ENCODE peak calls at places on chromosomes 6 and 20, in six cellular contexts. T is endothelial cell; X is fibroblast of lung; N is activated CD4-positive, CD25-positive, alpha-beta regulatory T cell; Q is RCC 7860; Y is HT-29. P is an unnamed sample.

GRCh38 chr6:75349262-75349984 is 64.8 kb upstream of the TMEM30A start:
- DNase-seq in T (peak; percentile 44), X (peak; percentile 22), N (no peak), Q (no peak), Y (peak; percentile 3), P (peak; percentile 52)

GRCh38 chr6:33857301-33858052 is 53.7 kb upstream of the MLN start:
- DNase-seq in T (no peak), X (no peak), N (no peak), Q (peak; percentile 7), Y (no peak), P (no peak)

GRCh38 chr20:1702288-1702687 is 44.7 kb upstream of the SIRPG start:
- DNase-seq in T (no peak), X (no peak), N (no peak), Q (no peak), Y (no peak), P (no peak)

GRCh38 chr6:135521431-135521830 is 23.9 kb upstream of the AHI1 start:
- DNase-seq in T (no peak), X (no peak), N (no peak), Q (no peak), Y (no peak), P (no peak)

GRCh38 chr6:54717849-54718455 is 128.6 kb upstream of the FAM83B start:
- DNase-seq in T (peak; percentile 71), X (peak; percentile 50), N (no peak), Q (peak; percentile 31), Y (peak; percentile 97), P (peak; percentile 12)

GRCh38 chr20:33693741-33694645 is 7.8 kb upstream of the E2F1 start:
- DNase-seq in T (no peak), X (no peak), N (no peak), Q (no peak), Y (no peak), P (no peak)

GRCh38 chr6:15017803-15018202 is 228.1 kb upstream of the JARID2 start:
- DNase-seq in T (no peak), X (no peak), N (no peak), Q (no peak), Y (no peak), P (no peak)

GRCh38 chr6:111810321-111811235 is 62.7 kb downstream of the FYN start:
- DNase-seq in T (no peak), X (no peak), N (no peak), Q (no peak), Y (no peak), P (no peak)

GRCh38 chr6:81785340-81785739 is 32.9 kb upstream of the TENT5A start:
- DNase-seq in T (no peak), X (no peak), N (no peak), Q (no peak), Y (peak; percentile 47), P (no peak)

GRCh38 chr6:119076173-119076965 is 2.1 kb downstream of the FAM184A start:
- DNase-seq in T (no peak), X (no peak), N (no peak), Q (no peak), Y (no peak), P (no peak)

GRCh38 chr6:56691201-56691595 is 48.5 kb upstream of the DST start:
- DNase-seq in T (no peak), X (no peak), N (no peak), Q (no peak), Y (peak; percentile 41), P (no peak)

GRCh38 chr20:23362392-23363256 is 642 bp downstream of the GZF1 start:
- DNase-seq in T (peak; percentile 48), X (no peak), N (no peak), Q (peak; percentile 4), Y (peak; percentile 59), P (peak; percentile 40)

GRCh38 chr20:17610566-17611289 is 40.9 kb downstream of the DSTN start:
- DNase-seq in T (no peak), X (no peak), N (peak; percentile 44), Q (no peak), Y (no peak), P (no peak)

GRCh38 chr6:50610562-50610961 is 102.8 kb upstream of the TFAP2D start:
- DNase-seq in T (no peak), X (peak; percentile 9), N (no peak), Q (no peak), Y (peak; percentile 15), P (no peak)

GRCh38 chr6:12009904-12010634 is 2.0 kb upstream of the HIVEP1 start:
- DNase-seq in T (no peak), X (peak; percentile 54), N (no peak), Q (no peak), Y (peak; percentile 27), P (peak; percentile 13)

GRCh38 chr20:51034461-51034860 is 11.6 kb upstream of the KCNG1 start:
- DNase-seq in T (no peak), X (peak; percentile 21), N (no peak), Q (no peak), Y (no peak), P (no peak)

GRCh38 chr6:30518505-30518850 is 29.2 kb downstream of the HLA-E start:
- DNase-seq in T (no peak), X (no peak), N (no peak), Q (no peak), Y (no peak), P (no peak)

GRCh38 chr6:43900560-43901329 is 130.7 kb downstream of the VEGFA start:
- DNase-seq in T (no peak), X (no peak), N (no peak), Q (no peak), Y (no peak), P (no peak)

GRCh38 chr20:53291548-53291947 is 302.1 kb downstream of the ZNF217 start:
- DNase-seq in T (peak; percentile 43), X (no peak), N (no peak), Q (no peak), Y (peak; percentile 37), P (peak; percentile 55)

GRCh38 chr6:140779991-140780596 is 1352.6 kb upstream of the GJE1 start:
- DNase-seq in T (no peak), X (no peak), N (no peak), Q (no peak), Y (no peak), P (no peak)

GRCh38 chr6:130760006-130760405 is 67.2 kb upstream of the SMLR1 start:
- DNase-seq in T (peak; percentile 36), X (peak; percentile 61), N (no peak), Q (peak; percentile 7), Y (peak; percentile 55), P (peak; percentile 57)

GRCh38 chr6:107784669-107785068 is 39.4 kb downstream of the SCML4 start:
- DNase-seq in T (no peak), X (no peak), N (no peak), Q (no peak), Y (no peak), P (no peak)

GRCh38 chr6:154796484-154796883 is 63.3 kb downstream of the SCAF8 start:
- DNase-seq in T (no peak), X (no peak), N (no peak), Q (no peak), Y (no peak), P (no peak)

GRCh38 chr20:43178079-43178478 is 11.6 kb downstream of the PTPRT start:
- DNase-seq in T (no peak), X (no peak), N (no peak), Q (no peak), Y (no peak), P (no peak)

GRCh38 chr6:134211297-134211696 is 106.6 kb downstream of the SGK1 start:
- DNase-seq in T (no peak), X (no peak), N (no peak), Q (no peak), Y (no peak), P (no peak)

GRCh38 chr20:7744411-7744810 is 195.8 kb downstream of the HAO1 start:
- DNase-seq in T (no peak), X (peak; percentile 54), N (no peak), Q (peak; percentile 40), Y (no peak), P (no peak)

GRCh38 chr6:166498661-166499349 is 87.7 kb downstream of the RAMACL start:
- DNase-seq in T (no peak), X (no peak), N (no peak), Q (no peak), Y (no peak), P (no peak)

GRCh38 chr6:124064317-124065113 is 260.9 kb downstream of the NKAIN2 start:
- DNase-seq in T (no peak), X (no peak), N (no peak), Q (no peak), Y (no peak), P (no peak)

GRCh38 chr6:107318100-107318736 is 141.1 kb downstream of the PDSS2 start:
- DNase-seq in T (peak; percentile 55), X (peak; percentile 71), N (no peak), Q (peak; percentile 27), Y (peak; percentile 57), P (peak; percentile 61)

GRCh38 chr6:161359617-161359945 is 85.7 kb upstream of the AGPAT4 start:
- DNase-seq in T (no peak), X (no peak), N (no peak), Q (no peak), Y (no peak), P (no peak)

GRCh38 chr20:2768632-2769015 is 31.8 kb downstream of the CPXM1 start:
- DNase-seq in T (no peak), X (no peak), N (no peak), Q (no peak), Y (no peak), P (no peak)

GRCh38 chr6:36735110-36735971 is 37.7 kb downstream of the RAB44 start:
- DNase-seq in T (no peak), X (peak; percentile 80), N (no peak), Q (no peak), Y (no peak), P (no peak)

GRCh38 chr6:137973201-137973600 is 106.1 kb downstream of the TNFAIP3 start:
- DNase-seq in T (no peak), X (peak; percentile 16), N (no peak), Q (no peak), Y (no peak), P (no peak)

GRCh38 chr6:68975064-68975463 is 340.0 kb downstream of the ADGRB3 start:
- DNase-seq in T (no peak), X (peak; percentile 22), N (no peak), Q (no peak), Y (no peak), P (no peak)

GRCh38 chr20:50724851-50725721 is 6.3 kb upstream of the PARD6B start:
- DNase-seq in T (no peak), X (peak; percentile 84), N (no peak), Q (peak; percentile 100), Y (peak; percentile 84), P (no peak)